ENCODE peak calls at places on chromosomes 12 and 14, in nine cellular contexts. One of them, this sample, is unnamed.

GRCh38 chr12:104749555-104749954 is 208.5 kb downstream of the SLC41A2 start:
- DNase-seq in lower leg skin: no peak
- DNase-seq in suprapubic skin: no peak
- DNase-seq in transverse colon: no peak
- DNase-seq in GM12891: no peak
- DNase-seq in adrenal gland: no peak
- DNase-seq in body of pancreas: no peak
- DNase-seq in prostate gland: no peak
- DNase-seq in ovary: no peak
- DNase-seq in this sample: no peak

GRCh38 chr12:79452906-79453305 is 237.9 kb downstream of the PAWR start:
- DNase-seq in lower leg skin: no peak
- DNase-seq in suprapubic skin: no peak
- DNase-seq in transverse colon: no peak
- DNase-seq in GM12891: no peak
- DNase-seq in adrenal gland: no peak
- DNase-seq in body of pancreas: no peak
- DNase-seq in prostate gland: no peak
- DNase-seq in ovary: no peak
- DNase-seq in this sample: no peak

GRCh38 chr12:12376636-12377448 is 20.0 kb downstream of the BORCS5 start:
- DNase-seq in lower leg skin: no peak
- DNase-seq in suprapubic skin: no peak
- DNase-seq in transverse colon: no peak
- DNase-seq in GM12891: peak
- DNase-seq in adrenal gland: peak
- DNase-seq in body of pancreas: peak
- DNase-seq in prostate gland: peak
- DNase-seq in ovary: no peak
- DNase-seq in this sample: peak

GRCh38 chr12:15720299-15720698 is 68.9 kb downstream of the EPS8 start:
- DNase-seq in lower leg skin: no peak
- DNase-seq in suprapubic skin: no peak
- DNase-seq in transverse colon: no peak
- DNase-seq in GM12891: no peak
- DNase-seq in adrenal gland: no peak
- DNase-seq in body of pancreas: no peak
- DNase-seq in prostate gland: no peak
- DNase-seq in ovary: no peak
- DNase-seq in this sample: no peak

GRCh38 chr14:52781629-52782028 is 9.8 kb downstream of the GNPNAT1 start:
- DNase-seq in lower leg skin: no peak
- DNase-seq in suprapubic skin: no peak
- DNase-seq in transverse colon: no peak
- DNase-seq in GM12891: no peak
- DNase-seq in adrenal gland: no peak
- DNase-seq in body of pancreas: no peak
- DNase-seq in prostate gland: no peak
- DNase-seq in ovary: no peak
- DNase-seq in this sample: no peak

GRCh38 chr14:101019974-101020710 is 116.6 kb upstream of the RTL1 start:
- DNase-seq in lower leg skin: no peak
- DNase-seq in suprapubic skin: peak
- DNase-seq in transverse colon: peak
- DNase-seq in GM12891: no peak
- DNase-seq in adrenal gland: peak
- DNase-seq in body of pancreas: no peak
- DNase-seq in prostate gland: no peak
- DNase-seq in ovary: peak
- DNase-seq in this sample: no peak

GRCh38 chr12:49703647-49704137 is 3.5 kb downstream of the FMNL3 start:
- DNase-seq in lower leg skin: no peak
- DNase-seq in suprapubic skin: no peak
- DNase-seq in transverse colon: peak
- DNase-seq in GM12891: no peak
- DNase-seq in adrenal gland: peak
- DNase-seq in body of pancreas: no peak
- DNase-seq in prostate gland: no peak
- DNase-seq in ovary: no peak
- DNase-seq in this sample: no peak

GRCh38 chr12:131795688-131796410 is 32.3 kb upstream of the MMP17 start:
- DNase-seq in lower leg skin: no peak
- DNase-seq in suprapubic skin: no peak
- DNase-seq in transverse colon: no peak
- DNase-seq in GM12891: no peak
- DNase-seq in adrenal gland: no peak
- DNase-seq in body of pancreas: no peak
- DNase-seq in prostate gland: peak
- DNase-seq in ovary: no peak
- DNase-seq in this sample: no peak

GRCh38 chr12:38639625-38640024 is 265.8 kb downstream of the CPNE8 start:
- DNase-seq in lower leg skin: no peak
- DNase-seq in suprapubic skin: no peak
- DNase-seq in transverse colon: no peak
- DNase-seq in GM12891: no peak
- DNase-seq in adrenal gland: no peak
- DNase-seq in body of pancreas: no peak
- DNase-seq in prostate gland: no peak
- DNase-seq in ovary: no peak
- DNase-seq in this sample: no peak

GRCh38 chr12:109433618-109434017 is 43.5 kb downstream of the KCTD10 start:
- DNase-seq in lower leg skin: no peak
- DNase-seq in suprapubic skin: no peak
- DNase-seq in transverse colon: no peak
- DNase-seq in GM12891: no peak
- DNase-seq in adrenal gland: no peak
- DNase-seq in body of pancreas: no peak
- DNase-seq in prostate gland: no peak
- DNase-seq in ovary: no peak
- DNase-seq in this sample: no peak

GRCh38 chr12:132754555-132754954 is 7.1 kb downstream of the ANKLE2 start:
- DNase-seq in lower leg skin: no peak
- DNase-seq in suprapubic skin: no peak
- DNase-seq in transverse colon: no peak
- DNase-seq in GM12891: no peak
- DNase-seq in adrenal gland: no peak
- DNase-seq in body of pancreas: no peak
- DNase-seq in prostate gland: no peak
- DNase-seq in ovary: no peak
- DNase-seq in this sample: no peak

GRCh38 chr12:112116232-112117060 is 7.9 kb upstream of the NAA25 start:
- DNase-seq in lower leg skin: no peak
- DNase-seq in suprapubic skin: peak
- DNase-seq in transverse colon: peak
- DNase-seq in GM12891: no peak
- DNase-seq in adrenal gland: peak
- DNase-seq in body of pancreas: peak
- DNase-seq in prostate gland: no peak
- DNase-seq in ovary: peak
- DNase-seq in this sample: no peak

GRCh38 chr12:132447731-132448452 is 42.1 kb upstream of the FBRSL1 start:
- DNase-seq in lower leg skin: no peak
- DNase-seq in suprapubic skin: no peak
- DNase-seq in transverse colon: no peak
- DNase-seq in GM12891: no peak
- DNase-seq in adrenal gland: no peak
- DNase-seq in body of pancreas: no peak
- DNase-seq in prostate gland: no peak
- DNase-seq in ovary: no peak
- DNase-seq in this sample: no peak

GRCh38 chr12:89858718-89859117 is 150.1 kb upstream of the ATP2B1 start:
- DNase-seq in lower leg skin: no peak
- DNase-seq in suprapubic skin: no peak
- DNase-seq in transverse colon: no peak
- DNase-seq in GM12891: no peak
- DNase-seq in adrenal gland: no peak
- DNase-seq in body of pancreas: no peak
- DNase-seq in prostate gland: no peak
- DNase-seq in ovary: no peak
- DNase-seq in this sample: no peak

GRCh38 chr12:22474970-22475720 is 69.2 kb downstream of the C2CD5 start:
- DNase-seq in lower leg skin: no peak
- DNase-seq in suprapubic skin: no peak
- DNase-seq in transverse colon: no peak
- DNase-seq in GM12891: no peak
- DNase-seq in adrenal gland: no peak
- DNase-seq in body of pancreas: no peak
- DNase-seq in prostate gland: no peak
- DNase-seq in ovary: no peak
- DNase-seq in this sample: no peak

GRCh38 chr14:56821177-56821576 is 10.9 kb upstream of the OTX2 start:
- DNase-seq in lower leg skin: no peak
- DNase-seq in suprapubic skin: no peak
- DNase-seq in transverse colon: no peak
- DNase-seq in GM12891: no peak
- DNase-seq in adrenal gland: no peak
- DNase-seq in body of pancreas: no peak
- DNase-seq in prostate gland: no peak
- DNase-seq in ovary: no peak
- DNase-seq in this sample: no peak

GRCh38 chr12:126935435-126935834 is 1331.5 kb upstream of the TMEM132C start:
- DNase-seq in lower leg skin: no peak
- DNase-seq in suprapubic skin: no peak
- DNase-seq in transverse colon: no peak
- DNase-seq in GM12891: no peak
- DNase-seq in adrenal gland: no peak
- DNase-seq in body of pancreas: no peak
- DNase-seq in prostate gland: no peak
- DNase-seq in ovary: no peak
- DNase-seq in this sample: no peak

GRCh38 chr12:126932156-126932555 is 1334.8 kb upstream of the TMEM132C start:
- DNase-seq in lower leg skin: no peak
- DNase-seq in suprapubic skin: no peak
- DNase-seq in transverse colon: no peak
- DNase-seq in GM12891: no peak
- DNase-seq in adrenal gland: no peak
- DNase-seq in body of pancreas: no peak
- DNase-seq in prostate gland: no peak
- DNase-seq in ovary: no peak
- DNase-seq in this sample: no peak

GRCh38 chr12:126937431-126937830 is 1329.5 kb upstream of the TMEM132C start:
- DNase-seq in lower leg skin: no peak
- DNase-seq in suprapubic skin: no peak
- DNase-seq in transverse colon: no peak
- DNase-seq in GM12891: no peak
- DNase-seq in adrenal gland: no peak
- DNase-seq in body of pancreas: no peak
- DNase-seq in prostate gland: no peak
- DNase-seq in ovary: no peak
- DNase-seq in this sample: no peak

GRCh38 chr12:126936181-126936851 is 1330.7 kb upstream of the TMEM132C start:
- DNase-seq in lower leg skin: no peak
- DNase-seq in suprapubic skin: no peak
- DNase-seq in transverse colon: peak
- DNase-seq in GM12891: no peak
- DNase-seq in adrenal gland: peak
- DNase-seq in body of pancreas: peak
- DNase-seq in prostate gland: peak
- DNase-seq in ovary: no peak
- DNase-seq in this sample: no peak
- TF ChIP-seq POLR2A in lower leg skin: no peak
- TF ChIP-seq POLR2A in suprapubic skin: no peak
- TF ChIP-seq POLR2A in transverse colon: no peak
- TF ChIP-seq POLR2A in GM12891: no peak
- TF ChIP-seq POLR2A in adrenal gland: no peak
- TF ChIP-seq POLR2A in body of pancreas: no peak
- TF ChIP-seq POLR2A in prostate gland: no peak
- TF ChIP-seq POLR2A in ovary: no peak
- TF ChIP-seq POLR2A in this sample: no peak

GRCh38 chr14:23306412-23307145 is at the start of gene BCL2L2:
- DNase-seq in lower leg skin: peak
- DNase-seq in suprapubic skin: peak
- DNase-seq in transverse colon: peak
- DNase-seq in GM12891: peak
- DNase-seq in adrenal gland: peak
- DNase-seq in body of pancreas: peak
- DNase-seq in prostate gland: peak
- DNase-seq in ovary: peak
- DNase-seq in this sample: peak
- TF ChIP-seq POLR2A in lower leg skin: no peak
- TF ChIP-seq POLR2A in suprapubic skin: no peak
- TF ChIP-seq POLR2A in transverse colon: peak
- TF ChIP-seq POLR2A in GM12891: peak
- TF ChIP-seq POLR2A in adrenal gland: peak
- TF ChIP-seq POLR2A in body of pancreas: peak
- TF ChIP-seq POLR2A in prostate gland: peak
- TF ChIP-seq POLR2A in ovary: peak
- TF ChIP-seq POLR2A in this sample: peak

DNA sequence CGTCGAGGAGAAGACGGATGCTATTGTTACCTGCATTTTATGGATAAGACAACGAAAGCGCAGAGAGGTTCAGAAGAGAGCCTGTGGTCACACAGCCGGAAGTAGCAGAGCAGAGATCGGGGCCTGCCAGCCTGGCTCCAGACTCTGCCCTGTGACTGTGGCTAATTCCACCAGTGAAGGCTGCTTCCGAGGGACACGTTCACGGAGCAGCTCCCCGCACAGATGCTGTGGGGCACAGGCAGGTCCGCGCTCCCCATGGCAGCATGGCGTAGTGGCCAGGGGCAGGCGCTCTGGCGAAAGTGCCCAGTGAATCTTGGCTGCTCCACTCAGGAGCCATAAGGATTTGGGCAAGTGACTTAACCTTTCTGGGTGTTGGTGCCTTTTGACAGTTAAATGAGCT is 9.8 kb downstream of the RIMBP2 start:
- DNase-seq in lower leg skin: no peak
- DNase-seq in suprapubic skin: peak
- DNase-seq in transverse colon: no peak
- DNase-seq in GM12891: no peak
- DNase-seq in adrenal gland: no peak
- DNase-seq in body of pancreas: no peak
- DNase-seq in prostate gland: no peak
- DNase-seq in ovary: no peak
- DNase-seq in this sample: no peak
- TF ChIP-seq POLR2A in lower leg skin: no peak
- TF ChIP-seq POLR2A in suprapubic skin: no peak
- TF ChIP-seq POLR2A in transverse colon: no peak
- TF ChIP-seq POLR2A in GM12891: no peak
- TF ChIP-seq POLR2A in adrenal gland: no peak
- TF ChIP-seq POLR2A in body of pancreas: no peak
- TF ChIP-seq POLR2A in prostate gland: no peak
- TF ChIP-seq POLR2A in ovary: no peak
- TF ChIP-seq POLR2A in this sample: no peak

DNA sequence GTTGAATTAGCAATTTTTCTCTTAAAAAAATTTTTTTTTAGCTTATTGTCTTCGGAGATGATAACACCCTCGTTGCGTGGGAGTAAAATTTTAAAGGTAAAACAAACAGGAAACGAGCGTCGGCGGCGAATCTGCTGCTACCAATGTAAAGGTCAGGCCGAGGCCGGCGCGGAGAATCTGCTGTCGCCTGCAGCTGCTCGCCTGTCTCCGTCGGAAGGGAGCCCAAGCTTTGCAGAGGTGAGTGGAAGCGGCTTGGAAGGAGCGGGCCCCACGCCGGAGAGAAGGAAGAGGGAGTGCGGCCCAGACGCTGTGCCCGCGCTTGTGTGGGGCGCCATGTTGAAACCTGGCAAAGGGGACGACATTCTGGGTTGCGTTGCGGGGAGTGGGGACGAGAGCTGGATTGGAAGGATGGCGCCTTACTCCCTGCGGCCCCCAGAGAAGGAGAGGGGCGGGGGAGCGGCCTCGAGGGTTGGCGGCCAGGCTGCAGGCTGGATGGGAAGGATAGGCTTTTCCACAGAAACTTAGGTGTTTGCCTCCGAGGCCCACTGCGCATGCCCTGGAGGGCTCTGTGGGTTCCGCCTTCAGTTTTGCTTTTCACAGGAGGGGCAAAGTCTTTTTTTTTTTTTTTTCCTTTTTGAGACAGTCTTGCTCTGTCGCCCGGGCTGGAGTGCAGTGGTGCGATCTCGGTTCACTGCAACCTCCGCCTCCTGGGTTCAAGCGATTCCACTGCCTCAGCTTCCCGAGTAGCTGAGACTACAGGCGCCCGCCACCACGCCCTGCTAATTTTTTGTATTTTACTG is at the start of gene SNRNP35:
- DNase-seq in lower leg skin: peak
- DNase-seq in suprapubic skin: peak
- DNase-seq in transverse colon: peak
- DNase-seq in GM12891: peak
- DNase-seq in adrenal gland: peak
- DNase-seq in body of pancreas: peak
- DNase-seq in prostate gland: peak
- DNase-seq in ovary: peak
- DNase-seq in this sample: peak
- TF ChIP-seq POLR2A in lower leg skin: no peak
- TF ChIP-seq POLR2A in suprapubic skin: no peak
- TF ChIP-seq POLR2A in transverse colon: peak
- TF ChIP-seq POLR2A in GM12891: peak
- TF ChIP-seq POLR2A in adrenal gland: peak
- TF ChIP-seq POLR2A in body of pancreas: peak
- TF ChIP-seq POLR2A in prostate gland: peak
- TF ChIP-seq POLR2A in ovary: peak
- TF ChIP-seq POLR2A in this sample: peak